ENCODE peak calls at places on chromosome 12, in five cellular contexts. F is Peyer's patch; X is CD4-positive, CD25-positive, alpha-beta regulatory T cell; L is adrenal gland; A is neuronal stem cell. N is an unnamed sample.

GRCh38 chr12:69298947-69299346 is 49.2 kb upstream of the LYZ start:
- DNase-seq in F (no peak), X (no peak), L (no peak), A (no peak), N (no peak)

GRCh38 chr12:113781415-113782198 is 184.5 kb downstream of the RBM19 start:
- DNase-seq in F (no peak), X (no peak), L (no peak), A (no peak), N (no peak)

GRCh38 chr12:69779928-69780327 is 41.3 kb downstream of the RAB3IP start:
- DNase-seq in F (no peak), X (no peak), L (no peak), A (peak; percentile 12), N (no peak)

GRCh38 chr12:77888611-77889010 is 57.9 kb downstream of the NAV3 start:
- DNase-seq in F (no peak), X (no peak), L (no peak), A (no peak), N (no peak)

GRCh38 chr12:66132408-66132807 is 1.9 kb upstream of the LLPH start:
- DNase-seq in F (no peak), X (no peak), L (no peak), A (no peak), N (no peak)

GRCh38 chr12:89962648-89963047 is 254.0 kb upstream of the ATP2B1 start:
- DNase-seq in F (no peak), X (no peak), L (no peak), A (no peak), N (no peak)

GRCh38 chr12:58310368-58310767 is 369.0 kb downstream of the ATP23 start:
- DNase-seq in F (no peak), X (no peak), L (no peak), A (no peak), N (no peak)

GRCh38 chr12:6226701-6227096 is 26.5 kb downstream of the CD9 start:
- DNase-seq in F (no peak), X (no peak), L (no peak), A (no peak), N (no peak)

GRCh38 chr12:11580125-11580751 is 69.2 kb upstream of the ETV6 start:
- DNase-seq in F (no peak), X (no peak), L (peak; percentile 32), A (no peak), N (no peak)

GRCh38 chr12:67002711-67003110 is 266.4 kb upstream of the CAND1 start:
- DNase-seq in F (no peak), X (no peak), L (no peak), A (no peak), N (no peak)

GRCh38 chr12:131242741-131243496 is 289.2 kb downstream of the ADGRD1 start:
- DNase-seq in F (no peak), X (no peak), L (no peak), A (no peak), N (no peak)

GRCh38 chr12:109818900-109819500 is 14.2 kb downstream of the TRPV4 start:
- DNase-seq in F (no peak), X (no peak), L (no peak), A (no peak), N (no peak)

GRCh38 chr12:125029756-125030358 is 35.4 kb upstream of the AACS start:
- DNase-seq in F (no peak), X (no peak), L (no peak), A (no peak), N (no peak)

GRCh38 chr12:113333877-113334785 is 778 bp downstream of the SLC8B1 start:
- DNase-seq in F (peak; percentile 29), X (peak; percentile 48), L (no peak), A (no peak), N (peak; percentile 13)

GRCh38 chr12:47781479-47782371 is 8.7 kb downstream of the SLC48A1 start:
- DNase-seq in F (no peak), X (no peak), L (no peak), A (no peak), N (no peak)

GRCh38 chr12:101299346-101299745 is 19.4 kb downstream of the UTP20 start:
- DNase-seq in F (no peak), X (no peak), L (no peak), A (no peak), N (no peak)

GRCh38 chr12:107196681-107197080 is 103.3 kb upstream of the CRY1 start:
- DNase-seq in F (no peak), X (no peak), L (no peak), A (no peak), N (no peak)

GRCh38 chr12:104589215-104589614 is 132.5 kb downstream of the CHST11 start:
- DNase-seq in F (no peak), X (no peak), L (no peak), A (no peak), N (no peak)
- H3K4me1 ChIP-seq in F (no peaks in the 10 kb centered on the region), X (peaks cover 9% of the 10 kb centered on the region), L (no peaks in the 10 kb centered on the region), A (no peaks in the 10 kb centered on the region), N (no peaks in the 10 kb centered on the region)

DNA sequence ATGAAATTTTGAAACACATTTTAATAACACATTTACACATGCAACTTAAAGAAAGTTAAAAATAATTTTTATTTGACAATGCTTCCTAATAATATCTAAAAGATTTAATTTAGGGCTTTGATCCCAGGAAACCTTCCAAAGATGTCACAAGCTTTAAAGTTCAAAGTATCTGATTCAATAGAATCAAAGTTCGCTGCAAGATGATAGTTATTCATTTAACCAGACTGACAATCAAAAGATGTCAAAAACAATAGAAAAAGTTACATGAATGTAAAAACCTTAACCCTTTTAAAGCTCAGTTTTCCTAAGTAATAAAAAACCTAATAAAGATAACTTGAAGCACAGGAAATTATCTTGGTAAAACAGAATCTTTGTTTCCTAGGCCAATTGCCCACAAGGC is 67.7 kb downstream of the SDR9C7 start:
- DNase-seq in F (no peak), X (no peak), L (no peak), A (no peak), N (no peak)
- H3K9me3 ChIP-seq in F (peaks cover 38% of the 10 kb centered on the region), X (peaks cover 52% of the 10 kb centered on the region), L (no peaks in the 10 kb centered on the region), A (peaks cover 17% of the 10 kb centered on the region), N (peaks cover 22% of the 10 kb centered on the region)

GRCh38 chr12:120238839-120239445 is 26.6 kb downstream of the PXN start:
- DNase-seq in F (no peak), X (no peak), L (no peak), A (no peak), N (no peak)
- H3K27ac ChIP-seq in F (peak overlapping the region; percentile 86), X (no peak overlapping the region), L (peak overlapping the region; percentile 97), A (no peak overlapping the region), N (no peak overlapping the region)

DNA sequence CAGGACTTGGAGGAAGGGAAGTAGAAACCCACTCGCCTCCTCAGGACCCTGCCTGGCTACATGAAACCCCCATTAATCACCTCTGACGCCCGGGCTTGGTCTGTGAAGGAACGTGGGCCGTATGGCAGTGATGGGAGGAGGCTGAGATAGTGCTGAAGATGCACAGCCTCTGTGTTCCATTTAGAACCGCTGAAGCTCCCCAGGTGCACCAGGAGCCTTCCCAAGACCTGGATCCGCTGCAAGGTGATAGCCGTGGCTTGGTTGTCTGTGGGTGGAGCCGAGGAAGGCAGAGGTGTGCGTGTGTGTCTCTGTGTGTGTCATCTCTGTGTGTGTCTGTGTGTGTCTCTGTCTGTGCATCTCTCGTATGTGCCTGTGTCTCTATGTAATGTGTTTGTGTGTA is 293.1 kb downstream of the CACNA1C start:
- DNase-seq in F (no peak), X (no peak), L (no peak), A (no peak), N (no peak)
- H3K4me1 ChIP-seq in F (no peaks in the 10 kb centered on the region), X (no peaks in the 10 kb centered on the region), L (no peaks in the 10 kb centered on the region), A (no peaks in the 10 kb centered on the region), N (no peaks in the 10 kb centered on the region)